ENCODE peak calls at places on chromosome 18, in eight cellular contexts. R, T, P, W, V, A, O and Q are unnamed samples.
A peak's percentile ranks its signal among the peaks of the same experiment; 100 is the strongest.

GRCh38 chr18:74040459-74041332 is 106.9 kb downstream of the FBXO15 start:
- DNase-seq in R (peak; percentile 4), W (peak; percentile 12), V (no peak), O (peak; percentile 85), A (peak; percentile 58), T (no peak), P (peak; percentile 46), Q (no peak)

GRCh38 chr18:77400561-77400960 is 150.9 kb downstream of the GALR1 start:
- DNase-seq in P (no peak), R (no peak), V (no peak), W (no peak), O (no peak), A (no peak), T (no peak), Q (no peak)

GRCh38 chr18:25743661-25744151 is 346.7 kb downstream of the SS18 start:
- DNase-seq in O (no peak), T (no peak), P (no peak), W (no peak), V (no peak), A (no peak), R (no peak), Q (no peak)

GRCh38 chr18:10770264-10770663 is 244.4 kb downstream of the NAPG start:
- DNase-seq in R (no peak), P (no peak), A (no peak), W (no peak), V (no peak), T (no peak), O (no peak), Q (no peak)

GRCh38 chr18:72316497-72316896 is 227.6 kb downstream of the CBLN2 start:
- DNase-seq in P (no peak), T (no peak), R (no peak), A (no peak), W (no peak), O (no peak), V (no peak), Q (no peak)

GRCh38 chr18:58213931-58214431 is 170.0 kb downstream of the NEDD4L start:
- DNase-seq in A (no peak), W (peak; percentile 38), V (peak; percentile 80), O (no peak), P (no peak), R (no peak), T (no peak), Q (peak; percentile 51)

GRCh38 chr18:60984496-60984895 is 348.7 kb upstream of the CDH20 start:
- DNase-seq in P (no peak), V (peak; percentile 97), W (peak; percentile 30), R (no peak), T (no peak), A (no peak), O (no peak), Q (no peak)

GRCh38 chr18:57223160-57223870 is 76.4 kb downstream of the BOD1L2 start:
- DNase-seq in R (no peak), P (no peak), O (no peak), T (no peak), V (peak; percentile 1), W (no peak), A (no peak), Q (peak; percentile 55)

GRCh38 chr18:34583895-34584294 is 126.2 kb upstream of the DTNA start:
- DNase-seq in R (no peak), W (no peak), T (no peak), A (no peak), V (no peak), O (no peak), P (no peak), Q (no peak)

GRCh38 chr18:48697441-48697840 is 158.6 kb downstream of the CTIF start:
- DNase-seq in O (no peak), P (no peak), R (no peak), T (no peak), W (no peak), V (no peak), A (no peak), Q (no peak)

GRCh38 chr18:43705850-43706249 is 428.6 kb upstream of the SYT4 start:
- DNase-seq in A (no peak), W (no peak), O (no peak), P (no peak), T (no peak), V (no peak), R (no peak), Q (no peak)

GRCh38 chr18:22605736-22606135 is 188.0 kb upstream of the CTAGE1 start:
- DNase-seq in T (no peak), R (no peak), A (no peak), W (no peak), P (no peak), V (no peak), O (no peak), Q (peak; percentile 46)

GRCh38 chr18:78762753-78763152 is 216.9 kb upstream of the SALL3 start:
- DNase-seq in R (no peak), A (no peak), P (no peak), O (no peak), V (no peak), W (no peak), T (no peak), Q (no peak)

GRCh38 chr18:14941792-14942191 is 193.8 kb downstream of the ANKRD30B start:
- DNase-seq in T (peak; percentile 12), V (no peak), P (no peak), A (no peak), W (no peak), O (no peak), R (no peak), Q (no peak)

GRCh38 chr18:59993560-59993959 is 93.8 kb downstream of the PMAIP1 start:
- DNase-seq in A (no peak), T (no peak), P (no peak), R (no peak), V (no peak), W (no peak), O (no peak), Q (no peak)

GRCh38 chr18:13461488-13461887 is 242.9 kb downstream of the LDLRAD4 start:
- DNase-seq in O (no peak), W (no peak), P (no peak), R (no peak), T (no peak), A (no peak), V (no peak), Q (no peak)

GRCh38 chr18:8480506-8481328 is 128.5 kb upstream of the RAB12 start:
- DNase-seq in A (peak; percentile 51), P (no peak), T (no peak), O (no peak), R (peak; percentile 24), V (peak; percentile 60), W (peak; percentile 74), Q (peak; percentile 62)

GRCh38 chr18:49841236-49842217 is 28.2 kb upstream of the ACAA2 start:
- DNase-seq in A (no peak), R (no peak), W (no peak), P (no peak), T (no peak), V (no peak), O (no peak), Q (no peak)

GRCh38 chr18:49837889-49838288 is 24.6 kb upstream of the ACAA2 start:
- DNase-seq in V (no peak), W (no peak), P (no peak), A (no peak), R (no peak), O (no peak), T (no peak), Q (peak; percentile 95)

GRCh38 chr18:49835405-49835804 is 22.1 kb upstream of the ACAA2 start:
- DNase-seq in V (no peak), R (no peak), W (no peak), P (no peak), O (no peak), T (no peak), A (no peak), Q (no peak)

GRCh38 chr18:49838381-49838780 is 25.0 kb upstream of the ACAA2 start:
- DNase-seq in A (no peak), P (no peak), W (no peak), T (no peak), R (no peak), V (no peak), O (no peak), Q (peak; percentile 72)

GRCh38 chr18:49839012-49839411 is 25.7 kb upstream of the ACAA2 start:
- DNase-seq in A (no peak), O (no peak), W (peak; percentile 39), R (peak; percentile 49), V (peak; percentile 87), P (no peak), T (no peak), Q (peak; percentile 99)
- TF ChIP-seq CTCF in A (no peak), O (no peak), W (no peak), R (no peak), V (no peak), P (no peak), T (no peak), Q (no peak)

DNA sequence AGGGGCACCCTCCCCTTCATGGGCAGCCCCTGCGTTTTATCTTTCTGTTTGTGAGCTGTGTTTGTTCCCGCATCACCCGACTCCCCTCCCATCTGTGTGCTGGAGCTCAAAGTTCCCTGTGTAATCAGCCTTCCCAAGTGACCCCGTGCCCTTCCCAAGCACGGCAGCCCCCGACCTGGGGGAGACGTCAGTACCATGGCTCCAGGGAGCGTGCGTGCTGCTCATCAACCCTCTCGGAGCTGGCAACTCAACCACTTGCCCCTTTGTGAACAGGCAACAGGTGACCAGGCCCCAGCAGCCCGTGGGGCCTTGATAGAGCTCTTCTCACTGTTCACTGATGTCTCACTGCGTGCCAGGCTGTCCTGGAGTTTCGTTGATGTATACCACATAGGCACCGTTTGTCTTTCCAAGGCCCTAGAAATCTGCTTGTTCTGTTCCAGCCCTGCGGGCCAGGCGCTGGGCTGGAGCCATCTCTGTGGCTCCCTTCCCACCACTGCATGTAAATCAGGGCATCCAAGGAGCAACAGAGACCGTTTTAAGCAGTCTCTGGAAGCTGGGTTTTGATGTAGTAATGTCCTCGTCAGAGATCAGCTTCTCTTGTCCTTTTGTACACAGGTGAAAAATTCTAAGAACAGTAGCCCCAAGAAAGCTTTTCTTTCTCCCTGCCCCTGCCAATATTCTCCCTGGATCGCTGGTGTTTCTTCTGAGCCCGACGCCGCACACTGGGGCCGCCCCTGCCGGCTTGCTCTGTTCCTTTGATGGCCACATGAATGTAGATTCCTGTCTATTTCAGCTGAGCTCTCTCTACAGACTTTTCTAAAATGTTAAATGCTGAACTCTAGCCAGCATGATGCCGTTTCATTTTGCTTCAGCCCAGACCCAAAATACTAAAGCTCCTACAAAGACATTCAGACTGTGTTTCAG is 107.0 kb upstream of the PTPRM start:
- DNase-seq in V (peak; percentile 5), A (no peak), P (no peak), W (peak; percentile 2), T (no peak), R (no peak), O (no peak), Q (no peak)
- H3K4me3 ChIP-seq in V (no peak overlapping the region), A (no peak overlapping the region), P (no peak overlapping the region), W (no peak overlapping the region), T (peak overlapping the region; percentile 55), R (no peak overlapping the region), O (peak overlapping the region; percentile 35), Q (no peak overlapping the region)

GRCh38 chr18:36281941-36282340 is 15.6 kb upstream of the FHOD3 start:
- DNase-seq in P (no peak), V (no peak), R (no peak), T (no peak), A (no peak), O (no peak), W (no peak), Q (no peak)
- TF ChIP-seq CTCF in P (no peak), V (no peak), R (no peak), T (no peak), A (no peak), O (no peak), W (no peak), Q (no peak)

DNA sequence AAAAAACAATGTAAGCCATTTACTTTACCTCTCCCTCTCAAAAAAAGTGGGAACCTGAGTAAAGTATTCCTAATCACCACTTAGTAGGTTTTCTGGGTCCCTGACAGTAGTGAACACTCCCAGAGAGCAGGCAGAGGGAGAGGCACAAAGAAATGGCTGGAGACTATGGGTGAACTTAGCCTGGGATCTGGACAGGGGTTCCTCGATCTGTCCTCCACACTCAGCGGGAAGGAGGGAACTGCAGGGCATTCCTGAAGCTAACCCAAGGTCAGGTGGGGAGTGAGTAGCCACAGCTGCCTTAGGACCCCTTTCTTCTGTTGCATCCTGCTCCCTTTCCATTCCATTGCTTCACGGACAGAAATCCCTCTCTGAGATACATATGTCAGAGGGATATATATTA is 155.3 kb downstream of the TPGS2 start:
- DNase-seq in V (no peak), R (no peak), O (no peak), P (no peak), W (no peak), T (no peak), A (no peak), Q (no peak)
- H3K4me3 ChIP-seq in V (no peak overlapping the region), R (no peak overlapping the region), O (no peak overlapping the region), P (no peak overlapping the region), W (no peak overlapping the region), T (peak overlapping the region; percentile 46), A (no peak overlapping the region), Q (no peak overlapping the region)